ENCODE peak calls at places on chromosomes 5 and 9, in five cellular contexts. X is brain microvascular endothelial cell, K is HEK293T, H is Calu3, R is C1 segment of cervical spinal cord. U is an unnamed sample.

GRCh38 chr5:74141053-74141452 is 499.5 kb downstream of the ENC1 start:
- DNase-seq in R (no peak), K (no peak), X (peak; percentile 17), H (no peak), U (no peak)

GRCh38 chr5:39494099-39494498 is 69.3 kb upstream of the DAB2 start:
- DNase-seq in K (no peak), X (no peak), R (no peak), H (no peak), U (no peak)

GRCh38 chr5:137735531-137736284 is at the start of gene KLHL3:
- DNase-seq in K (peak; percentile 23), X (peak; percentile 60), H (peak; percentile 73), R (no peak), U (peak; percentile 24)

GRCh38 chr9:135568026-135568425 is 6.5 kb downstream of the PAEP start:
- DNase-seq in X (no peak), H (no peak), K (no peak), R (no peak), U (no peak)

GRCh38 chr5:12934722-12935121 is 1009.8 kb downstream of the DNAH5 start:
- DNase-seq in R (no peak), X (no peak), K (no peak), H (no peak), U (no peak)

GRCh38 chr5:15013654-15014463 is 142.3 kb upstream of the ANKH start:
- DNase-seq in H (no peak), R (no peak), K (peak; percentile 40), X (peak; percentile 71), U (no peak)

GRCh38 chr5:66307647-66308257 is 163.7 kb downstream of the SREK1 start:
- DNase-seq in H (no peak), X (peak; percentile 49), K (peak; percentile 67), R (no peak), U (no peak)

GRCh38 chr5:159864885-159865622 is 51.2 kb upstream of the ADRA1B start:
- DNase-seq in K (no peak), X (no peak), R (no peak), H (no peak), U (no peak)